ENCODE peak calls at places on chromosomes 5 and 9, in six cellular contexts. V, X, O, A, D and B are unnamed samples.

GRCh38 chr9:129768486-129768885 is 15.6 kb upstream of the PTGES start:
- DNase-seq in V (no peak), X (no peak), O (no peak), A (no peak), D (no peak), B (no peak)

GRCh38 chr9:35164711-35165110 is 2.9 kb downstream of the UNC13B start:
- DNase-seq in V (no peak), X (peak), O (no peak), A (no peak), D (no peak), B (no peak)

GRCh38 chr9:135010921-135011320 is 76.5 kb upstream of the OLFM1 start:
- DNase-seq in V (no peak), X (no peak), O (no peak), A (no peak), D (no peak), B (no peak)

GRCh38 chr5:95760291-95761191 is 29.4 kb downstream of the RHOBTB3 start:
- DNase-seq in V (no peak), X (peak), O (no peak), A (no peak), D (peak), B (peak)

GRCh38 chr5:30239331-30240022 is 954.0 kb upstream of the CDH6 start:
- DNase-seq in V (no peak), X (no peak), O (no peak), A (no peak), D (no peak), B (no peak)

GRCh38 chr5:158313027-158313738 is 454.2 kb upstream of the CLINT1 start:
- DNase-seq in V (no peak), X (no peak), O (no peak), A (no peak), D (no peak), B (no peak)

GRCh38 chr5:130985776-130986175 is 179.3 kb downstream of the HINT1 start:
- DNase-seq in V (no peak), X (no peak), O (no peak), A (no peak), D (no peak), B (no peak)

GRCh38 chr5:115807654-115808052 is 8.8 kb downstream of the CDO1 start:
- DNase-seq in V (no peak), X (no peak), O (no peak), A (no peak), D (no peak), B (no peak)

GRCh38 chr9:105150991-105151685 is 93.3 kb upstream of the SLC44A1 start:
- DNase-seq in V (no peak), X (peak), O (no peak), A (no peak), D (no peak), B (peak)

GRCh38 chr5:95925939-95926338 is 35.7 kb downstream of the ELL2 start:
- DNase-seq in V (no peak), X (no peak), O (no peak), A (no peak), D (no peak), B (no peak)

GRCh38 chr9:76181020-76181641 is 213.1 kb downstream of the RFK start:
- DNase-seq in V (no peak), X (peak), O (no peak), A (no peak), D (no peak), B (no peak)

GRCh38 chr9:37329576-37329975 is 92.9 kb upstream of the GRHPR start:
- DNase-seq in V (no peak), X (peak), O (no peak), A (no peak), D (no peak), B (no peak)

GRCh38 chr9:96617439-96618185 is 2.0 kb downstream of the CDC14B start:
- DNase-seq in V (no peak), X (no peak), O (no peak), A (peak), D (no peak), B (no peak)

GRCh38 chr9:128911529-128912035 is 9.2 kb upstream of the PHYHD1 start:
- DNase-seq in V (no peak), X (peak), O (peak), A (peak), D (peak), B (no peak)

GRCh38 chr9:122780026-122780425 is 8.7 kb upstream of the OR5C1 start:
- DNase-seq in V (no peak), X (no peak), O (no peak), A (no peak), D (no peak), B (no peak)

GRCh38 chr5:133924221-133924920 is 44.1 kb downstream of the C5orf15 start:
- DNase-seq in V (no peak), X (no peak), O (no peak), A (no peak), D (no peak), B (no peak)

GRCh38 chr5:150514708-150515211 is 6.8 kb downstream of the NDST1 start:
- DNase-seq in V (peak), X (peak), O (no peak), A (no peak), D (peak), B (no peak)

GRCh38 chr5:148856009-148856367 is 29.6 kb downstream of the ADRB2 start:
- DNase-seq in V (no peak), X (no peak), O (no peak), A (no peak), D (no peak), B (no peak)

GRCh38 chr9:97790542-97790941 is 62.5 kb upstream of the FOXE1 start:
- DNase-seq in V (no peak), X (no peak), O (no peak), A (no peak), D (no peak), B (no peak)

GRCh38 chr9:106468431-106468830 is 394.5 kb upstream of the ZNF462 start:
- DNase-seq in V (no peak), X (no peak), O (no peak), A (no peak), D (no peak), B (no peak)

DNA sequence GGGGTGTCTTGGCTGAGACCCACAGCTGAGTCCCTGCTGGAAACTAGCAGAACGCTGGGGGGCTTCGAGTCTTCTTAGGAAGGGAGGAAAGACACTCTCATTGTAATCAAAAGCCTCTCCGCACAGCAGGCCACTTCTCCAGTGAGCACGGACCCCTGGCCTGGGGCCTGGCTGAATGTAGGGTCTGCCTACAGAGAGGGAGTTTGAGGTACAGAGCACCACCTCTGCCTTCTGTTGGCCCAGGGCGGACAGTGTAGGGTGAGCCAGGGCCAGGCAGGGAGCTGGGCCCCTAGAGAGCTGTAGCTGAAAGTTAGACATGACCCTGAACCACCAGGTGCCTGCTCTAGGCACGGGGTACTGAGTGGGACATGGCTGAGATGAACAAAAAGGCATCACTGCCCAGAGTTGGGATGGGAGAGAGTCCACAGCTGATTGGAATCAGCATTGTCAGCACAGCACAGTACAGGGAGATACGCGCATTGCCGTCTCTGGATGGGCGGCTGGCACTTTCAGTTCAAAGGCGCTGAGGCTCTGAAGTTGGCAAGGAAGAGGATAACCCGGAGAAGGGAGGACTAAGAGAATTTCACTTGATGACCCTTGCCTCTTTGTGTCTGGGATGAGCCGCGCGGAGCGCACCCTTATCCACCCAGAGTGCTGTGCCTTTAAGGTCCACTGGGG is 363 bp upstream of the SLC25A48 start:
- DNase-seq in V (no peak), X (peak), O (no peak), A (no peak), D (no peak), B (no peak)
- TF ChIP-seq CTCF in V (no peak), X (peak), O (peak), A (no peak), D (no peak), B (no peak)

GRCh38 chr5:180831139-180832080 is 28.8 kb upstream of the MGAT1 start:
- DNase-seq in V (peak), X (peak), O (peak), A (peak), D (no peak), B (peak)
- TF ChIP-seq CTCF in V (no peak), X (peak), O (no peak), A (no peak), D (no peak), B (no peak)

DNA sequence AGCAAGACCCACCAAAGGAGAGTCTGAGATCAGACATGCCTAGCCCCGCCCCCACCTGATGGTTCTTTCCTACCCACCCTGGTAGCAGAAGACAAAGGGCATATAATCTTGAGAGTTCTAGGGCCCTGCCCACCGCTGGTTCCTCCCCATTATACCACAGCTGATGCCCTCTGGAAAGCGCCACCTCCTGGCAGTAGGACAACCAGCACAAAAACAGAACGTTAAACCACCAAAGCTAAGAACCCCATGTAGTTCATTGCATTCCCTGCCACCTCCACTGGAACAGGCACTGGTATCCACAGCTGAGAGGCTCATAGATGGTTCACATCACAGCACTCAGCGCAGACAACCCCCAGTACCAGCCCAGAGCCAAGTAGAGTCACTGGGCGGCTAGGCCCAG is 81.2 kb upstream of the TRPC7 start:
- DNase-seq in V (no peak), X (no peak), O (no peak), A (no peak), D (peak), B (no peak)
- TF ChIP-seq CTCF in V (no peak), X (no peak), O (no peak), A (no peak), D (peak), B (no peak)

DNA sequence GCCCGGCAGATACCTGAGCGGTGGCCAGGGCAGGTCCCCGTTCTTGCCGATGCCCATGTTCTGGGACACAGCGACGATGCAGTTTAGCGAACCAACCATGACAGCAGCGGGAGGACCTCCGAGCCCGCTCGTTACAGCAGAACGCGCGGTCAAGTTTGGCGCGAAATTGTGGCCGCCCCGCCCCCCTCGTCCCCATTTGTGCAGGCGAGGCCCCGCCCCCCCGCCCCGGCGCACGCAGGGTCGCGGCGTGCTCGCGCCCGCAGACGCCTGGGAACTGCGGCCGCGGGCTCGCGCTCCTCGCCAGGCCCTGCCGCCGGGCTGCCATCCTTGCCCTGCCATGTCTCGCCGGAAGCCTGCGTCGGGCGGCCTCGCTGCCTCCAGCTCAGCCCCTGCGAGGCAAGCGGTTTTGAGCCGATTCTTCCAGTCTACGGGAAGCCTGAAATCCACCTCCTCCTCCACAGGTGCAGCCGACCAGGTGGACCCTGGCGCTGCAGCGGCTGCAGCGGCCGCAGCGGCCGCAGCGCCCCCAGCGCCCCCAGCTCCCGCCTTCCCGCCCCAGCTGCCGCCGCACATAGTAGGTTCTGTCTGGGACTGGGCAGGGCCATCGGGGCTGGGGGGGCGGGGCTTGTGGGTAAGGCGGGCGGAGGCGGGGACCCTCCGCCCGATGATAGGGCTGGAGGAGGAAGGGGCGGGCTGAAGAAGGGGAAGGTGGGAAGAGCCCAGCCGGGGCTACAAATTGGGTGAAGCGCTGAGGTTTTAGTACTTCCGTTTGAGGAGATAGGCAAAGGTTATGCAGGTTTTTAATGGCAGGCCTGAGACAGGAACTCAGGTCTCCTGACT is at the start of the genes DHFR and MSH3:
- DNase-seq in V (peak), X (peak), O (peak), A (peak), D (peak), B (peak)
- TF ChIP-seq CTCF in V (no peak), X (no peak), O (no peak), A (no peak), D (peak), B (no peak)

GRCh38 chr5:57718155-57718554 is 235.5 kb upstream of the ACTBL2 start:
- DNase-seq in V (no peak), X (no peak), O (no peak), A (no peak), D (peak), B (no peak)

GRCh38 chr5:57715296-57715695 is 232.7 kb upstream of the ACTBL2 start:
- DNase-seq in V (no peak), X (no peak), O (no peak), A (no peak), D (no peak), B (no peak)

GRCh38 chr5:57717555-57717954 is 234.9 kb upstream of the ACTBL2 start:
- DNase-seq in V (no peak), X (no peak), O (no peak), A (no peak), D (no peak), B (no peak)

GRCh38 chr5:57719216-57719615 is 236.6 kb upstream of the ACTBL2 start:
- DNase-seq in V (no peak), X (no peak), O (no peak), A (no peak), D (no peak), B (no peak)

DNA sequence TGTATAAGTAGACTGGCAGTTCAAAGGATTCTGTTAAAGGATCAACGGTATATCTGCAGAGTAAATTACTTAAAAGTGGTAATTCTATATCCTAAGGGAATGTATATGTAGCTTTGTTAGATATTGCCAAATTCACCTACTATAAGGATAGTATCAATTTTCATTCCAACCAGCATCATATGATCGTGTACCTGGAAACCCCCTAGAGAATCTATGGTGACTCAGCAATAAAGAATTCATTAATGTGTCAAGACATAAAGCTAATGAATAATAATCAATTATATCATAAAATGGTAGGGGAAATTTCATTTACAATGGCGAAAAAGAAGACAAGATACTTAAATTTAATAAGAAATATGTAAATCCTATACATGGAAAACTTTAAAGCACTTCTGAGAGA is 234.1 kb upstream of the ACTBL2 start:
- DNase-seq in V (no peak), X (no peak), O (no peak), A (no peak), D (no peak), B (no peak)
- TF ChIP-seq CTCF in V (no peak), X (no peak), O (no peak), A (no peak), D (no peak), B (no peak)

DNA sequence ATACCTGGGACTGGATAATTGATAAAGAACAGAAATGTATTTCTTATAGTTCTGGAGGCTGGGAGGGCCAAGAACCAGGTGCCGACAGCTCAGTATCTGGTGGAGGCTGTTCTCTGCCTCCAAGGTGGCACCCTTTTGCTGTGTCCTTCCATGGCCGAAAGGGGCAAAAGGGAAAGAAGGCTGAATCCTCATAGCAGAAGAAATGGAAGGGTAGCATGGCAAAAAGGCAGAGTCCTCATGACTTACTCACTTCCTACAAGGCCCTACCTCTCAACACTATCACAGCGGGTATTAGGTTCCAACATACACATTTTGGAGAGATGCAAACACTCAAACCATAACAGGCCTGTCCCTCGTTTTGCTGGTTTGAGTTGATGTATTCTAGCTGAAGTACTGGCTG is 25.1 kb upstream of the MED10 start:
- DNase-seq in V (no peak), X (no peak), O (no peak), A (no peak), D (no peak), B (no peak)
- TF ChIP-seq CTCF in V (no peak), X (no peak), O (no peak), A (no peak), D (no peak), B (no peak)

GRCh38 chr5:132464155-132464939 is 26.2 kb downstream of the IRF1 start:
- DNase-seq in V (no peak), X (no peak), O (no peak), A (no peak), D (no peak), B (no peak)
- TF ChIP-seq CTCF in V (no peak), X (peak), O (no peak), A (no peak), D (peak), B (no peak)

DNA sequence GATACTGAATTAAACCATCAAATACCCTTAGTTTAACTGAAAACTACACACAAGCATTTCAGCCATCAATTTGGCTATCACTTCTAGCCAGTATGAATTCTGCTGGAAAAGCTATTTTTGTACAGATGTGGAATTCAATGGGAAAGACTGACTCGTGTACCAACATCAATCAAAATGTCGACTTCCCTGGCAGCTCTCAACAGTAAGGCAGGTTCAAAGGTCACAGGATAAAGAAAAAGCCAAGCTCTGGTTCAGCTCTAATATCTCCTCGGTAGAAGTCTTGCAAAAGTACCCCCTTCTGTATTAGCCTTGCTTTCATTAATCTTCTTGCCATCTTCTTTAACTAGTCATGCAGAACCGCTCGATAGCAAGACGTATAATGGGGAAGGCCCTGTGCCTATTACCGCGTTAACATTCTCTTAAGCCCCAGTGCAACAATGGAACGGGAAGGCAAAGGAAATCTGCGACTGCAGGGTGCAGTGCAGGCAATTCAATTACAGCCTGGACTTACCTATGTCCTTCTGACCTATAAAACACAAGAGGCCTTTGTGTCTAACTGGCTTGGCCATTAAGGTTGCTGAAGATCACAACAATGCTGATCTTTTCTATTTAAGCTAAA is 201.2 kb downstream of the GAPVD1 start:
- DNase-seq in V (no peak), X (no peak), O (no peak), A (no peak), D (no peak), B (no peak)
- TF ChIP-seq CTCF in V (no peak), X (no peak), O (no peak), A (no peak), D (no peak), B (no peak)

DNA sequence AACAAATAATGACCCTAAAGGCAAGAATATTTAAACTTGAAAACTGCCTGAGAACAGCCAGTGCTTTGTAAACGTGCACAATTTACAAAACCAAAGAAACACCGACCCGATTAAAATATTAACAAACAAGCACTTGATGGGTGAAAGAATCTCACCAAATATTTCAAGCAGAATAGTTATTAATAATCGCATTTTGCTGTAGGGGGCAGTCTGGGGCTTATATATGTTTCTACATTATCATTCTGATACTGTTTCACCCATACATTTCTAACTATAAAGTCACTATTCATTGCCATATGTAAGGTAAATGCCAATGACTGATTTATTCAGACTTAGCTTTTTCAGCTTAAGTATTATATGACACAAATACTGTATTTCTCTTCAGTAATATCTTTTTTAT is 37.7 kb downstream of the UBAP2 start:
- DNase-seq in V (no peak), X (no peak), O (no peak), A (no peak), D (peak), B (no peak)
- TF ChIP-seq CTCF in V (no peak), X (peak), O (no peak), A (no peak), D (no peak), B (no peak)

DNA sequence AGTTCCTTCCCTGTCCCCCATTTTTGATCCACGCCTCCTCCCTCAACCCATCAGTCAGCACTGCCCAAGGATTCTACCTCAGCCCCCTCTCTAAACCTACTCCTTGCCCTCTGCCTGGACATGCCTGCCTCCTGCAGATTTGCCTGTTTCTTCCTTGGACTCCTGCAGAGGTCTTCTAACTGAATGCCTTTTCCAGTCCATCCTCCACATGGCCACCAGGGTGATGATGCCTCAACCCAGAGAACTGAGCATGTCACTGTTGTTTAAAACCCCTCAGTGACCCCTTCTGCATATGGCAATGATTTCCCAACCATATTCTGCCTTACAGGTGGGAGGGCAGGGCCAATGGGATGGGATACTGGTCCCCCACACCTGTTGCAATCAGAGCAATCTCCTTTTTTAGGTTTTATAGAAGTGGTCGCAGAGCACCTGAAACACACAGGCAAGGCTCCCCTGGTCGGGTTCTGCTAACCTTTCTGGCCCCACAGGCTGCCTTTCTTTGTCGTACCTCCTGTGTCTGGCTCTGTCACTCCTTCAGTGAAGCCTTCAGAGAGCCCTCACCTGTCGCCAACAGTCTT is 9.3 kb downstream of the PHYKPL start:
- DNase-seq in V (no peak), X (no peak), O (no peak), A (no peak), D (no peak), B (no peak)
- TF ChIP-seq CTCF in V (no peak), X (no peak), O (no peak), A (no peak), D (no peak), B (no peak)